ENCODE peak calls at places on chromosomes 5 and 9, in five cellular contexts. One of them, this sample, is unnamed.

GRCh38 chr9:116641292-116642059 is 45.6 kb upstream of the TRIM32 start:
- DNase-seq in mammary epithelial cell: no peak
- DNase-seq in SK-N-SH: no peak
- DNase-seq in fibroblast of lung: no peak
- DNase-seq in H1: no peak
- DNase-seq in this sample: no peak

GRCh38 chr5:95392593-95393182 is 1.5 kb downstream of the FAM81B start:
- DNase-seq in mammary epithelial cell: peak; percentile 31
- DNase-seq in SK-N-SH: no peak
- DNase-seq in fibroblast of lung: peak; percentile 33
- DNase-seq in H1: no peak
- DNase-seq in this sample: no peak

GRCh38 chr9:89395931-89396710 is 77.8 kb downstream of the SECISBP2 start:
- DNase-seq in mammary epithelial cell: no peak
- DNase-seq in SK-N-SH: no peak
- DNase-seq in fibroblast of lung: no peak
- DNase-seq in H1: no peak
- DNase-seq in this sample: no peak

GRCh38 chr5:61386062-61386800 is 54.2 kb downstream of the ZSWIM6 start:
- DNase-seq in mammary epithelial cell: no peak
- DNase-seq in SK-N-SH: no peak
- DNase-seq in fibroblast of lung: no peak
- DNase-seq in H1: no peak
- DNase-seq in this sample: no peak

GRCh38 chr9:106956971-106957370 is 94.0 kb downstream of the ZNF462 start:
- DNase-seq in mammary epithelial cell: no peak
- DNase-seq in SK-N-SH: no peak
- DNase-seq in fibroblast of lung: peak; percentile 89
- DNase-seq in H1: no peak
- DNase-seq in this sample: no peak

GRCh38 chr9:77128125-77128789 is 49.1 kb upstream of the VPS13A start:
- DNase-seq in mammary epithelial cell: no peak
- DNase-seq in SK-N-SH: no peak
- DNase-seq in fibroblast of lung: no peak
- DNase-seq in H1: peak; percentile 90
- DNase-seq in this sample: no peak

GRCh38 chr5:148561712-148562365 is 92.5 kb downstream of the HTR4 start:
- DNase-seq in mammary epithelial cell: no peak
- DNase-seq in SK-N-SH: no peak
- DNase-seq in fibroblast of lung: no peak
- DNase-seq in H1: no peak
- DNase-seq in this sample: no peak

GRCh38 chr9:12748016-12748415 is 26.8 kb upstream of the LURAP1L start:
- DNase-seq in mammary epithelial cell: peak; percentile 92
- DNase-seq in SK-N-SH: no peak
- DNase-seq in fibroblast of lung: peak; percentile 10
- DNase-seq in H1: no peak
- DNase-seq in this sample: no peak

DNA sequence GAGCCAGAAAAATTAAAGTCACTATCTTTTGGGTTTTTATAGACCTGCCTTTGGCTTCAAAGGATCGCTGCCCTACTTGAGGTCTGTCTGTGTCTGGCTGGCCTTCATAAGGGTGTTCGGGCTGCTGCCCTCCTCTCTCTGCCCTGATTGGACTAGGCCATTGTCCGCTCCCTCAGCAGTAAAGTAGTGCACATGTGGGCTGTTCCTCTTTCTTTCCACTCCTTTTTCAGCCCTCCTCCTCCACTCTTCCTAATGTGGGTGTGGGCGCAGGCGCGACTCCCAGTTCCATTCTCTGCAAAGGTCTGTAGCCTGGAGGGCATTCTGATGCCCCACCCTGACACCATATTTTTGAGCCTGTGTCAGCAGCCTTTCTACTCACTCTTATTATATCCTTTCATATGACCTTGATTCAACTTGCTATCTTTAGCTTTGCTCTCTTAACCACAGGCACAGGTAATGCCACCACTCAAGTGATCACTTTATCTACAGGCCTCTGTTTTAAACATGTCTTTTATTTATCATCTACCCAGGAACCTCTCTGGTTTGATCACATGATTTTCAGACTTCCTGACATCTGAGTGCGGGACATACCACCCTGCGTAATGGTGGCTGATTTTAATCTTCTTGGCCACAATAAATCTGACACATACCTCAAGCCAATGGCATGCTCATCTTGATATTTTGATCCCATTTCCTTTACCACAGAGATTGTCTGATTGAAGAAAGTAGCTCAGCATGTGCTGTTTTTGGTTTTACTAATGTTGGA is 144.5 kb downstream of the AOPEP start:
- DNase-seq in mammary epithelial cell: peak; percentile 54
- DNase-seq in SK-N-SH: no peak
- DNase-seq in fibroblast of lung: peak; percentile 90
- DNase-seq in H1: no peak
- DNase-seq in this sample: peak; percentile 29
- H2AFZ ChIP-seq in mammary epithelial cell: no peak overlapping the region
- H2AFZ ChIP-seq in SK-N-SH: no peak overlapping the region
- H2AFZ ChIP-seq in fibroblast of lung: no peak overlapping the region
- H2AFZ ChIP-seq in H1: no peak overlapping the region
- H2AFZ ChIP-seq in this sample: no peak overlapping the region

GRCh38 chr5:143247134-143247815 is 156.2 kb downstream of the NR3C1 start:
- DNase-seq in mammary epithelial cell: no peak
- DNase-seq in SK-N-SH: no peak
- DNase-seq in fibroblast of lung: no peak
- DNase-seq in H1: no peak
- DNase-seq in this sample: no peak

GRCh38 chr5:143243103-143243502 is 160.4 kb downstream of the NR3C1 start:
- DNase-seq in mammary epithelial cell: no peak
- DNase-seq in SK-N-SH: no peak
- DNase-seq in fibroblast of lung: no peak
- DNase-seq in H1: no peak
- DNase-seq in this sample: no peak

GRCh38 chr5:143244000-143244736 is 159.3 kb downstream of the NR3C1 start:
- DNase-seq in mammary epithelial cell: peak; percentile 95
- DNase-seq in SK-N-SH: no peak
- DNase-seq in fibroblast of lung: peak; percentile 99
- DNase-seq in H1: no peak
- DNase-seq in this sample: no peak

GRCh38 chr5:143245929-143246561 is 157.4 kb downstream of the NR3C1 start:
- DNase-seq in mammary epithelial cell: peak; percentile 96
- DNase-seq in SK-N-SH: no peak
- DNase-seq in fibroblast of lung: peak; percentile 98
- DNase-seq in H1: no peak
- DNase-seq in this sample: no peak

GRCh38 chr5:143244990-143245389 is 158.5 kb downstream of the NR3C1 start:
- DNase-seq in mammary epithelial cell: peak; percentile 80
- DNase-seq in SK-N-SH: no peak
- DNase-seq in fibroblast of lung: peak; percentile 71
- DNase-seq in H1: no peak
- DNase-seq in this sample: no peak
- H3K9ac ChIP-seq in mammary epithelial cell: peak overlapping the region; percentile 93
- H3K9ac ChIP-seq in SK-N-SH: peak overlapping the region; percentile 69
- H3K9ac ChIP-seq in fibroblast of lung: no peak overlapping the region
- H3K9ac ChIP-seq in H1: no peak overlapping the region
- H3K9ac ChIP-seq in this sample: no peak overlapping the region

GRCh38 chr5:100900142-100900795 is 2.8 kb downstream of the ST8SIA4 start:
- DNase-seq in mammary epithelial cell: peak; percentile 25
- DNase-seq in SK-N-SH: no peak
- DNase-seq in fibroblast of lung: peak; percentile 51
- DNase-seq in H1: no peak
- DNase-seq in this sample: peak; percentile 70
- TF ChIP-seq CTCF in mammary epithelial cell: no peak
- TF ChIP-seq CTCF in SK-N-SH: peak; percentile 34
- TF ChIP-seq CTCF in fibroblast of lung: peak; percentile 29
- TF ChIP-seq CTCF in H1: peak; percentile 69
- TF ChIP-seq CTCF in this sample: peak; percentile 70

GRCh38 chr9:19431361-19432171 is 22.8 kb downstream of the ACER2 start:
- DNase-seq in mammary epithelial cell: no peak
- DNase-seq in SK-N-SH: no peak
- DNase-seq in fibroblast of lung: peak; percentile 45
- DNase-seq in H1: no peak
- DNase-seq in this sample: no peak

GRCh38 chr9:19424176-19424779 is 15.5 kb downstream of the ACER2 start:
- DNase-seq in mammary epithelial cell: no peak
- DNase-seq in SK-N-SH: no peak
- DNase-seq in fibroblast of lung: peak; percentile 42
- DNase-seq in H1: no peak
- DNase-seq in this sample: no peak

GRCh38 chr9:19430201-19430760 is 21.5 kb downstream of the ACER2 start:
- DNase-seq in mammary epithelial cell: no peak
- DNase-seq in SK-N-SH: no peak
- DNase-seq in fibroblast of lung: no peak
- DNase-seq in H1: no peak
- DNase-seq in this sample: no peak

GRCh38 chr9:19432473-19432872 is 23.7 kb downstream of the ACER2 start:
- DNase-seq in mammary epithelial cell: no peak
- DNase-seq in SK-N-SH: no peak
- DNase-seq in fibroblast of lung: no peak
- DNase-seq in H1: no peak
- DNase-seq in this sample: no peak

DNA sequence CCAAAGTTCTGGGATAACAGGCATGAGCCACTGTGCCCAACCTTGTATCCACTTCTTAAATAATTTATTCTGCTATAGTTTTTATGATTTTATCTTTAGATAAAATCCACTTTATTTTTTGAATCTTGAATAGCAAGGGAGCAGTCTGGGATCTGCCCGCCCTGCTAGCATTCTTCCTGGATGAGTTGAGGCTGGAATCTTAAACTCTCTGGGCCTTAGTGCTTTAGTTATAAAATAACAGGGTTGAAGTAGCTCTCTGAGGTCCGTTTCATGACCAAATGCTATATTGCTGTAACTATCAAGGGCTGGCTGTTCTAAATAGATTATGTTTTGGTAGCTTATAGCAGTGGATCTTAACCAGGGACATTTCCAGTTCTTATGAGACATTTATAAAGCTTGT is 20.8 kb downstream of the ACER2 start:
- DNase-seq in mammary epithelial cell: no peak
- DNase-seq in SK-N-SH: no peak
- DNase-seq in fibroblast of lung: peak; percentile 14
- DNase-seq in H1: no peak
- DNase-seq in this sample: no peak
- H2AFZ ChIP-seq in mammary epithelial cell: no peak overlapping the region
- H2AFZ ChIP-seq in SK-N-SH: peak overlapping the region; percentile 33
- H2AFZ ChIP-seq in fibroblast of lung: no peak overlapping the region
- H2AFZ ChIP-seq in H1: no peak overlapping the region
- H2AFZ ChIP-seq in this sample: no peak overlapping the region

DNA sequence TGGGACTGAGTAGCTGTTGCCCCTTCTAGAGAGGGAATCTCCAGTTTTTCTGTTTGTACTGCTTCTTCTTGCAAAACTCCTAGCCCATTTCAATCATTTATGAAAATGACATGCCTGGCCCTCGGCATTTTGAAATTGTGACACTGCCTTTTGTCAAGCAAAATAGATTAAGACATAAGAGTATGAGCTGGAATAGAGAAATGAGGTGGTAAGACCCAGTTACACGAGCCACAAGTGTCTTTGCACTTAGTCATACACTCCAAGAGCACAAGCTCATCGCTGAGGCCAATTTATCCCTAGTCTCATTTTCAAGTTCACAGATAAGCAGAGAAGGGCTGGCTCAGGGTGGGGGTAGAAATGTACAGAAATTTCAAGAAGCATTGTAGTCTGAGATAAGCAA is 40.6 kb upstream of the MAP1B start:
- DNase-seq in mammary epithelial cell: peak; percentile 68
- DNase-seq in SK-N-SH: no peak
- DNase-seq in fibroblast of lung: peak; percentile 97
- DNase-seq in H1: no peak
- DNase-seq in this sample: no peak
- H3K9ac ChIP-seq in mammary epithelial cell: no peak overlapping the region
- H3K9ac ChIP-seq in SK-N-SH: peak overlapping the region; percentile 65
- H3K9ac ChIP-seq in fibroblast of lung: no peak overlapping the region
- H3K9ac ChIP-seq in H1: no peak overlapping the region
- H3K9ac ChIP-seq in this sample: no peak overlapping the region

GRCh38 chr9:114719290-114719689 is 37.3 kb upstream of the TEX48 start:
- DNase-seq in mammary epithelial cell: no peak
- DNase-seq in SK-N-SH: no peak
- DNase-seq in fibroblast of lung: peak; percentile 33
- DNase-seq in H1: no peak
- DNase-seq in this sample: no peak

GRCh38 chr9:114721491-114722362 is 39.7 kb upstream of the TEX48 start:
- DNase-seq in mammary epithelial cell: peak; percentile 86
- DNase-seq in SK-N-SH: no peak
- DNase-seq in fibroblast of lung: no peak
- DNase-seq in H1: no peak
- DNase-seq in this sample: no peak

GRCh38 chr9:114717908-114718486 is 36.0 kb upstream of the TEX48 start:
- DNase-seq in mammary epithelial cell: no peak
- DNase-seq in SK-N-SH: no peak
- DNase-seq in fibroblast of lung: no peak
- DNase-seq in H1: no peak
- DNase-seq in this sample: no peak

GRCh38 chr9:114720296-114720695 is 38.3 kb upstream of the TEX48 start:
- DNase-seq in mammary epithelial cell: peak; percentile 51
- DNase-seq in SK-N-SH: no peak
- DNase-seq in fibroblast of lung: peak; percentile 19
- DNase-seq in H1: no peak
- DNase-seq in this sample: no peak

GRCh38 chr9:114718801-114719221 is 36.8 kb upstream of the TEX48 start:
- DNase-seq in mammary epithelial cell: peak; percentile 97
- DNase-seq in SK-N-SH: no peak
- DNase-seq in fibroblast of lung: peak; percentile 63
- DNase-seq in H1: no peak
- DNase-seq in this sample: peak; percentile 62
- TF ChIP-seq CTCF in mammary epithelial cell: no peak
- TF ChIP-seq CTCF in SK-N-SH: no peak
- TF ChIP-seq CTCF in fibroblast of lung: no peak
- TF ChIP-seq CTCF in H1: no peak
- TF ChIP-seq CTCF in this sample: no peak

GRCh38 chr5:175115831-175116230 is 328.2 kb downstream of the DRD1 start:
- DNase-seq in mammary epithelial cell: no peak
- DNase-seq in SK-N-SH: no peak
- DNase-seq in fibroblast of lung: no peak
- DNase-seq in H1: no peak
- DNase-seq in this sample: no peak

GRCh38 chr5:175118700-175119309 is 325.2 kb downstream of the DRD1 start:
- DNase-seq in mammary epithelial cell: no peak
- DNase-seq in SK-N-SH: no peak
- DNase-seq in fibroblast of lung: no peak
- DNase-seq in H1: no peak
- DNase-seq in this sample: no peak

GRCh38 chr5:175120412-175120811 is 323.6 kb downstream of the DRD1 start:
- DNase-seq in mammary epithelial cell: no peak
- DNase-seq in SK-N-SH: no peak
- DNase-seq in fibroblast of lung: no peak
- DNase-seq in H1: no peak
- DNase-seq in this sample: no peak

GRCh38 chr5:175113947-175114346 is 330.0 kb downstream of the DRD1 start:
- DNase-seq in mammary epithelial cell: no peak
- DNase-seq in SK-N-SH: no peak
- DNase-seq in fibroblast of lung: no peak
- DNase-seq in H1: no peak
- DNase-seq in this sample: no peak

GRCh38 chr5:175116466-175117048 is 327.4 kb downstream of the DRD1 start:
- DNase-seq in mammary epithelial cell: no peak
- DNase-seq in SK-N-SH: no peak
- DNase-seq in fibroblast of lung: no peak
- DNase-seq in H1: no peak
- DNase-seq in this sample: no peak
- H2AFZ ChIP-seq in mammary epithelial cell: no peak overlapping the region
- H2AFZ ChIP-seq in SK-N-SH: no peak overlapping the region
- H2AFZ ChIP-seq in fibroblast of lung: no peak overlapping the region
- H2AFZ ChIP-seq in H1: no peak overlapping the region
- H2AFZ ChIP-seq in this sample: no peak overlapping the region